ENCODE peak calls at places on chromosomes 7 and 10, in six cellular contexts. S, T, C, Y, J and M are unnamed samples. For H3K27me3, the result is how much of the 10 kb centered on the place peaks cover.

GRCh38 chr7:40987571-40987970 is 715.3 kb downstream of the INHBA start:
- DNase-seq in C (peak), J (no peak), T (no peak), S (no peak), Y (peak), M (no peak)

GRCh38 chr10:68090586-68090985 is 15.5 kb upstream of the HERC4 start:
- DNase-seq in C (no peak), Y (no peak), T (no peak), S (no peak), J (no peak), M (no peak)

GRCh38 chr10:10824611-10825148 is 193.0 kb upstream of the CELF2 start:
- DNase-seq in J (no peak), S (no peak), Y (peak), C (peak), T (no peak), M (peak)

GRCh38 chr7:2560175-2560695 is 1.5 kb downstream of the IQCE start:
- DNase-seq in Y (no peak), T (peak), C (no peak), S (peak), J (no peak), M (no peak)

GRCh38 chr7:44325811-44326241 is 432 bp upstream of the CAMK2B start:
- DNase-seq in J (no peak), T (peak), S (no peak), Y (no peak), C (no peak), M (peak)

GRCh38 chr10:16952610-16953009 is 135.4 kb upstream of the RSU1 start:
- DNase-seq in S (no peak), T (no peak), Y (no peak), J (no peak), C (no peak), M (no peak)

GRCh38 chr10:92747600-92747999 is 57.8 kb downstream of the HHEX start:
- DNase-seq in T (no peak), J (no peak), C (no peak), S (no peak), Y (no peak), M (no peak)

GRCh38 chr7:37488163-37488759 is 39.6 kb upstream of the ELMO1 start:
- DNase-seq in T (no peak), J (no peak), Y (no peak), C (no peak), S (no peak), M (no peak)

GRCh38 chr10:62887642-62888041 is 71.5 kb upstream of the EGR2 start:
- DNase-seq in Y (no peak), S (no peak), T (no peak), J (no peak), C (no peak), M (no peak)

GRCh38 chr10:72695496-72695895 is 3.6 kb downstream of the MCU start:
- DNase-seq in Y (no peak), C (no peak), T (no peak), J (no peak), S (no peak), M (no peak)

GRCh38 chr10:18607503-18607902 is 43.9 kb downstream of the NSUN6 start:
- DNase-seq in C (peak), Y (peak), T (peak), S (peak), J (peak), M (peak)

GRCh38 chr10:28719789-28720436 is 42.6 kb downstream of the BAMBI start:
- DNase-seq in J (no peak), C (peak), S (peak), T (no peak), Y (peak), M (peak)

GRCh38 chr7:99115379-99115778 is 28.5 kb downstream of the SMURF1 start:
- DNase-seq in T (no peak), S (no peak), C (no peak), Y (no peak), J (no peak), M (no peak)
- H3K4me3 ChIP-seq in T (no peak), S (no peak), C (no peak), Y (no peak), J (no peak), M (no peak)

GRCh38 chr7:94060772-94061171 is 56.6 kb upstream of the BET1 start:
- DNase-seq in S (peak), C (peak), J (no peak), T (no peak), Y (peak), M (no peak)
- H3K27me3 ChIP-seq in S (under half), C (under half), J (under half), T (under half), Y (under half), M (under half)

DNA sequence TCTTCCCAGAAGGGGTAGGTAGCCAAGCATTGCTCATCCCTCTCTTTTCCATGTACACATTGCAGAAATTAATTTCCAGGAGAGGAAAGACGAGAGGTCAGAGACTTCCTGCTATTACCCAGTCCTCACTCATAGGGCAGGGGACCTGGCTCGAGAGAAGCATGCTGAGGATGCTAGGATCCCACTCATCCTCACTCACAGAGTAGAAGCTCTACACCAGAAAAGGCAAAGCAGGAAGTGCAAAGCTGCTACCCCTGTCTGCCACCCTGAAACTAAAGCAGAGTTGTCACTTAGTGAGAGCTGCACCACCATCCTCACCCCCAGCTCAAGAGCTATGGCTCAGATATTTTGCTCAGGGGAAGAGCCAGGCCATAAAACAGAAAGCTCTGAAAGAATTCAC is 9.9 kb downstream of the OR9A2 start:
- DNase-seq in T (no peak), J (no peak), S (no peak), Y (no peak), C (no peak), M (no peak)
- H3K4me3 ChIP-seq in T (no peak), J (no peak), S (no peak), Y (no peak), C (no peak), M (no peak)

DNA sequence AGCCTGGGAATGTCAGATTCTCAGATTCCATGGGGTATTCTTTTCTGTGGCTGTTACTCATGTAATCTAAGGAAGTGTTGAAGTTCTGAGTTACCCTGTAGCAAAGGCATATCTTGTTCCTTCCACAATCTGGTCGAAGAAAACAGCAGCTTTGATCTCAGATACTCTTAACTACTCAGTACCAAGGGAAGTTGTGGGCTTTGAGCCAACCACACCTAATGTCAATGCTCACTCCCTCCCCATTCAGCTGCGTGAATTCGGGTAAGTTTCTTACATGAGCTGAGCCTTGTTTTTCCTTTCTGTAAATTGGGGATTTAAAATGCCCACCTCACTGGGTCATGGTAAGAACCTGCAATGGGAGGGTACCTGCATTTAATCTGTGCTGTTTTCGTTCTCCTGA is 52.5 kb downstream of the PTPRN2 start:
- DNase-seq in Y (no peak), S (no peak), T (no peak), J (no peak), C (no peak), M (no peak)
- H3K27me3 ChIP-seq in Y (under half), S (under half), T (under half), J (under half), C (under half), M (under half)

GRCh38 chr10:50988792-50989191 is 85.5 kb upstream of the PRKG1 start:
- DNase-seq in J (no peak), T (peak), C (no peak), S (peak), Y (peak), M (no peak)
- H3K4me3 ChIP-seq in J (no peak), T (no peak), C (no peak), S (no peak), Y (peak), M (no peak)

GRCh38 chr7:155430606-155431005 is 27.3 kb upstream of the EN2 start:
- DNase-seq in Y (no peak), C (no peak), J (no peak), S (no peak), T (no peak), M (no peak)

GRCh38 chr7:155431231-155431630 is 26.7 kb upstream of the EN2 start:
- DNase-seq in C (no peak), T (no peak), Y (no peak), S (no peak), J (no peak), M (no peak)

GRCh38 chr7:155435110-155435509 is 22.8 kb upstream of the EN2 start:
- DNase-seq in C (no peak), T (no peak), S (no peak), J (no peak), Y (no peak), M (no peak)

GRCh38 chr7:155429651-155430050 is 28.3 kb upstream of the EN2 start:
- DNase-seq in T (no peak), Y (no peak), J (no peak), S (no peak), C (no peak), M (no peak)

DNA sequence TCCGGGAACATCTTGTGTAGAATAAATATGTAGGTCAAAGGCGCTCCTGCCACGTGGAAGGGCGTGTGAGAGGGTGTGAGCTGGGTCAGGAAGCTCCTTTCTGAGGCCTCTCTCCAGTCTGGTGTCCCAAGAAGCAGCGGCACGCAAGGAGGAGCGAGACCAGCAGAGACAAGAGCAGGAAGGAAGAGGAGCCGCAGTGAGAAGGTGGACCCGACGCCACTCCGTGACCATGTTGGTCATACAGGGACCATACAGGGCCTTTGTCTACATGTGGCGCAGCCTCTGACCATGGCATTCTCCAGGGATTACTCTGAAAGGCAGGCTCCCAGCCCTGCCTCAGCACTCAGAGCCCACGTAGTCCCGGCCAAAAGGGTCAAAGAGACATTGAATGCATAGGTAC is 26.2 kb upstream of the EN2 start:
- DNase-seq in S (no peak), C (no peak), Y (no peak), J (no peak), T (no peak), M (no peak)
- H3K27me3 ChIP-seq in S (half or more), C (under half), Y (under half), J (under half), T (under half), M (half or more)